ENCODE peak calls at places on chromosome 15, in four cellular contexts. V, M, E and U are unnamed samples.

GRCh38 chr15:76863693-76864092 is 41.4 kb downstream of the SCAPER start:
- DNase-seq in V (no peak), M (no peak), E (no peak), U (no peak)

GRCh38 chr15:82044373-82045178 is 1.2 kb downstream of the MEX3B start:
- DNase-seq in V (peak), M (no peak), E (peak), U (peak)

GRCh38 chr15:38528279-38528678 is 36.3 kb downstream of the RASGRP1 start:
- DNase-seq in V (no peak), M (no peak), E (no peak), U (no peak)

GRCh38 chr15:40990080-40990479 is 36.8 kb downstream of the CHAC1 start:
- DNase-seq in V (no peak), M (no peak), E (no peak), U (no peak)

GRCh38 chr15:73631915-73632669 is 1.1 kb downstream of the NPTN start:
- DNase-seq in V (no peak), M (no peak), E (peak), U (no peak)

GRCh38 chr15:101070502-101071273 is 151.5 kb downstream of the LRRK1 start:
- DNase-seq in V (no peak), M (peak), E (no peak), U (no peak)

GRCh38 chr15:63679588-63679987 is 82.4 kb downstream of the FBXL22 start:
- DNase-seq in V (no peak), M (no peak), E (no peak), U (no peak)

GRCh38 chr15:53978248-53978906 is at the start of gene UNC13C:
- DNase-seq in V (no peak), M (peak), E (no peak), U (no peak)

GRCh38 chr15:58551764-58552504 is 120.1 kb downstream of the LIPC start:
- DNase-seq in V (no peak), M (peak), E (peak), U (no peak)

GRCh38 chr15:86165263-86166204 is 85.9 kb downstream of the AGBL1 start:
- DNase-seq in V (no peak), M (no peak), E (no peak), U (no peak)

GRCh38 chr15:60390231-60390630 is 7.6 kb downstream of the ANXA2 start:
- DNase-seq in V (no peak), M (no peak), E (no peak), U (no peak)

GRCh38 chr15:90552162-90552928 is 22.6 kb downstream of the CRTC3 start:
- DNase-seq in V (no peak), M (no peak), E (no peak), U (peak)

GRCh38 chr15:100671858-100672543 is 69.6 kb downstream of the ASB7 start:
- DNase-seq in V (no peak), M (peak), E (no peak), U (no peak)

GRCh38 chr15:50333229-50333628 is 21.8 kb downstream of the GABPB1 start:
- DNase-seq in V (no peak), M (no peak), E (no peak), U (no peak)